ENCODE peak calls at places on chromosomes 1 and 21, in nine cellular contexts. One of them, this sample, is unnamed.

GRCh38 chr1:177505905-177506590 is 335.3 kb downstream of the BRINP2 start:
- DNase-seq in esophagus muscularis mucosa: no peak
- DNase-seq in stomach: no peak
- DNase-seq in transverse colon: no peak
- DNase-seq in K562: no peak
- DNase-seq in HepG2: no peak
- DNase-seq in sigmoid colon: no peak
- DNase-seq in H1: no peak
- DNase-seq in SK-N-SH: no peak
- DNase-seq in this sample: no peak

GRCh38 chr1:35882586-35882944 is 444 bp upstream of the AGO1 start:
- DNase-seq in esophagus muscularis mucosa: no peak
- DNase-seq in stomach: no peak
- DNase-seq in transverse colon: no peak
- DNase-seq in K562: peak
- DNase-seq in HepG2: no peak
- DNase-seq in sigmoid colon: no peak
- DNase-seq in H1: no peak
- DNase-seq in SK-N-SH: no peak
- DNase-seq in this sample: no peak

GRCh38 chr1:53112271-53112774 is 30.1 kb downstream of the SLC1A7 start:
- DNase-seq in esophagus muscularis mucosa: no peak
- DNase-seq in stomach: no peak
- DNase-seq in transverse colon: no peak
- DNase-seq in K562: no peak
- DNase-seq in HepG2: peak
- DNase-seq in sigmoid colon: no peak
- DNase-seq in H1: no peak
- DNase-seq in SK-N-SH: no peak
- DNase-seq in this sample: no peak

GRCh38 chr1:229620876-229621275 is 5.0 kb downstream of the TAF5L start:
- DNase-seq in esophagus muscularis mucosa: no peak
- DNase-seq in stomach: no peak
- DNase-seq in transverse colon: no peak
- DNase-seq in K562: no peak
- DNase-seq in HepG2: no peak
- DNase-seq in sigmoid colon: no peak
- DNase-seq in H1: no peak
- DNase-seq in SK-N-SH: no peak
- DNase-seq in this sample: no peak

GRCh38 chr1:96804649-96805048 is 83.1 kb downstream of the PTBP2 start:
- DNase-seq in esophagus muscularis mucosa: no peak
- DNase-seq in stomach: no peak
- DNase-seq in transverse colon: no peak
- DNase-seq in K562: no peak
- DNase-seq in HepG2: no peak
- DNase-seq in sigmoid colon: no peak
- DNase-seq in H1: no peak
- DNase-seq in SK-N-SH: no peak
- DNase-seq in this sample: no peak

GRCh38 chr1:157566484-157567300 is 14.4 kb upstream of the FCRL5 start:
- DNase-seq in esophagus muscularis mucosa: peak
- DNase-seq in stomach: no peak
- DNase-seq in transverse colon: no peak
- DNase-seq in K562: no peak
- DNase-seq in HepG2: no peak
- DNase-seq in sigmoid colon: no peak
- DNase-seq in H1: no peak
- DNase-seq in SK-N-SH: no peak
- DNase-seq in this sample: no peak

GRCh38 chr1:2861143-2861987 is 59.9 kb upstream of the TTC34 start:
- DNase-seq in esophagus muscularis mucosa: no peak
- DNase-seq in stomach: no peak
- DNase-seq in transverse colon: no peak
- DNase-seq in K562: no peak
- DNase-seq in HepG2: no peak
- DNase-seq in sigmoid colon: no peak
- DNase-seq in H1: no peak
- DNase-seq in SK-N-SH: no peak
- DNase-seq in this sample: no peak

GRCh38 chr1:225710804-225711203 is 57.9 kb upstream of the ENAH start:
- DNase-seq in esophagus muscularis mucosa: no peak
- DNase-seq in stomach: no peak
- DNase-seq in transverse colon: no peak
- DNase-seq in K562: no peak
- DNase-seq in HepG2: no peak
- DNase-seq in sigmoid colon: peak
- DNase-seq in H1: no peak
- DNase-seq in SK-N-SH: no peak
- DNase-seq in this sample: no peak

GRCh38 chr1:187460093-187460492 is 631.3 kb downstream of the PLA2G4A start:
- DNase-seq in esophagus muscularis mucosa: no peak
- DNase-seq in stomach: no peak
- DNase-seq in transverse colon: no peak
- DNase-seq in K562: no peak
- DNase-seq in HepG2: no peak
- DNase-seq in sigmoid colon: no peak
- DNase-seq in H1: no peak
- DNase-seq in SK-N-SH: no peak
- DNase-seq in this sample: no peak

DNA sequence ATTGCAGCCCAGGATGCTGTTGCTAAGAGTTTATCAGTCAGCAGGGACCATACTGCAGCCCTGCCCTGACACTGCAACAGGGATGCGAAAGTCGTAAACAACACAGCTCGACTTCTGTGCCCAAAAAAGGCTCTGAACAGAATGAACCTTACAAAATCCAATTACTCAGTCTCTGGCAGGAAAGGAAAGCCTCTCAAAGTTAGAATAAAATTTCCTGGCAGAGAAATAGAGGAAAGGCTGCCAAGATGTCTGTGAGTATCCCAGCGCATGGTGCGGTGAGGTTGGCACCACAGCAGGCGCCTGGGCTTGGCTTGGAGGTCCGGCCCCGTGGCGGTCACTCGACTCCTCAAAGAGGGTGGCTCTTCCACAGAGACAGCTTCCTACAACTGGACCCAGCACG is 185.8 kb downstream of the PCP4 start:
- DNase-seq in esophagus muscularis mucosa: no peak
- DNase-seq in stomach: no peak
- DNase-seq in transverse colon: peak
- DNase-seq in K562: no peak
- DNase-seq in HepG2: no peak
- DNase-seq in sigmoid colon: peak
- DNase-seq in H1: no peak
- DNase-seq in SK-N-SH: peak
- DNase-seq in this sample: no peak
- TF ChIP-seq EP300 in esophagus muscularis mucosa: peak
- TF ChIP-seq EP300 in stomach: peak
- TF ChIP-seq EP300 in transverse colon: peak
- TF ChIP-seq EP300 in K562: no peak
- TF ChIP-seq EP300 in HepG2: no peak
- TF ChIP-seq EP300 in sigmoid colon: peak
- TF ChIP-seq EP300 in H1: no peak
- TF ChIP-seq EP300 in SK-N-SH: no peak
- TF ChIP-seq EP300 in this sample: no peak

DNA sequence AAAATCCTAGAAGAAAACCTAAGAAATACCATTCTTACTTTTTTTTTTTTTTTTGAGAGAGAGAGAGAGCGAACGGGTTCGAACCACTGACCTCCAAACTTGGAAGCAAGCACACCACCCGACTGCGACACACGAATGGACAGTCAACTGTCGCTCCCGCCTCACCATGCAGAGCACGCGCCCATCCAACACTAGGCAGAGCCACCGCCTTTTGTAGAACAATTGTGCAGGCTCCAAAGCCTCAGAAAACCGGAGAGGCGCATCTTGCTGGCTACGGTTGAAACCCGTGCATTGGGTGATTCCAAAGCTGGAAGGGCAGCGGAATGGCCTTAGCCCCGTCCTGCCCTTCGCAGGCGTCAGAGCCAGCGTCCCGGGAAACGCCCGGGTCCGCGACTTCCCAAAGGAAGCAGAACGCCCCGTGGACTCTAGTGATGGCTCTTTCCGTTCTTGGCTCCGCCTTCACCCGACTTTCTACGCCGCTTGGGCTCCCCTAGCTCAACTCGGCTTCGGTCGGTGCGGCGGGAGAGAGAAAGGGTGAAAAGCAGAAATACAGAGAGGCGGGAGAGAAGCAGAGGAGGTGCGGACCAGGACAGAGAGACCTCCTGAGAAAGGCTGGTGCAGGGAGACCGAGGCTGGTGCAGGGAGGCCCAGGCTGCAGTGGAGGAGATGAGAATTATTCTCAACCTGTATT is 99.8 kb downstream of the PRKAB2 start:
- DNase-seq in esophagus muscularis mucosa: no peak
- DNase-seq in stomach: no peak
- DNase-seq in transverse colon: no peak
- DNase-seq in K562: no peak
- DNase-seq in HepG2: no peak
- DNase-seq in sigmoid colon: peak
- DNase-seq in H1: no peak
- DNase-seq in SK-N-SH: peak
- DNase-seq in this sample: no peak
- TF ChIP-seq POLR2AphosphoS5 in esophagus muscularis mucosa: no peak
- TF ChIP-seq POLR2AphosphoS5 in stomach: no peak
- TF ChIP-seq POLR2AphosphoS5 in transverse colon: no peak
- TF ChIP-seq POLR2AphosphoS5 in K562: no peak
- TF ChIP-seq POLR2AphosphoS5 in HepG2: no peak
- TF ChIP-seq POLR2AphosphoS5 in sigmoid colon: no peak
- TF ChIP-seq POLR2AphosphoS5 in H1: no peak
- TF ChIP-seq POLR2AphosphoS5 in SK-N-SH: no peak
- TF ChIP-seq POLR2AphosphoS5 in this sample: no peak

GRCh38 chr1:25694591-25695007 is 78.0 kb downstream of the MAN1C1 start:
- DNase-seq in esophagus muscularis mucosa: no peak
- DNase-seq in stomach: no peak
- DNase-seq in transverse colon: no peak
- DNase-seq in K562: no peak
- DNase-seq in HepG2: no peak
- DNase-seq in sigmoid colon: peak
- DNase-seq in H1: no peak
- DNase-seq in SK-N-SH: no peak
- DNase-seq in this sample: no peak
- TF ChIP-seq CTCF in esophagus muscularis mucosa: no peak
- TF ChIP-seq CTCF in stomach: no peak
- TF ChIP-seq CTCF in transverse colon: peak
- TF ChIP-seq CTCF in K562: no peak
- TF ChIP-seq CTCF in HepG2: no peak
- TF ChIP-seq CTCF in sigmoid colon: no peak
- TF ChIP-seq CTCF in H1: peak
- TF ChIP-seq CTCF in SK-N-SH: no peak
- TF ChIP-seq CTCF in this sample: peak

DNA sequence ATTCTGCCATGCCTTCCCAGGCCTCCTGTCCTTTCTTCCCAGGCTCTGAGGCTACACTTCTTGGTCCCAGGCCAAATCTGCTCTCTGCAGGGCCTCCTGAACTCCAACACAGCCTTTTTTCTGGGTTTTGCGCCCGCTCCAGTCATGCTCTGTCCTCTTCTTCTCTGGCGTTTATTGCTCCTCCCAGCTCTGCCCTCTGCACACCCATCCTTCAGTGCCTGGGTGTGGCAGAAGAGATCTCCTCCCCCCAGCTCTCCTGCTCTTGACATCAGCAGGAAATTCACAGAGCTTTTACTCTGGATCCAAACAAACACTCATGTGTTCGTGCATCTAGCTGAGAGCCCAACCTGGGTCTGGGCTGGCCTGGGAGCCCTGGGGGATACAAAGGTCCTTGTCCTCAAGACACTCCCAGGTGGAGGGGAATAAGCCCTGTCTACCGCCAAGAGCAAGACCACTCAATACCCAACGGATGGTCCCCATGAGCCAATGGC is 22.9 kb upstream of the EPS8L3 start:
- DNase-seq in esophagus muscularis mucosa: no peak
- DNase-seq in stomach: peak
- DNase-seq in transverse colon: peak
- DNase-seq in K562: no peak
- DNase-seq in HepG2: no peak
- DNase-seq in sigmoid colon: peak
- DNase-seq in H1: no peak
- DNase-seq in SK-N-SH: no peak
- DNase-seq in this sample: peak
- TF ChIP-seq EP300 in esophagus muscularis mucosa: no peak
- TF ChIP-seq EP300 in stomach: no peak
- TF ChIP-seq EP300 in transverse colon: no peak
- TF ChIP-seq EP300 in K562: no peak
- TF ChIP-seq EP300 in HepG2: no peak
- TF ChIP-seq EP300 in sigmoid colon: no peak
- TF ChIP-seq EP300 in H1: no peak
- TF ChIP-seq EP300 in SK-N-SH: no peak
- TF ChIP-seq EP300 in this sample: no peak

This sample was measured in suprapubic skin.